ENCODE peak calls at places on chromosomes 3 and 15, in nine cellular contexts. B is GM12865, A is KG1, I is hepatocyte, P is NCI-H1417, D is neural crest cell, J is lung, N is substantia nigra, H is D341Med. W is an unnamed sample.

GRCh38 chr3:11509175-11510000 is 134.3 kb downstream of the VGLL4 start:
- DNase-seq in P (peak), N (no peak), D (peak), I (peak), J (peak), A (no peak), B (no peak), H (peak), W (peak)

GRCh38 chr15:29854413-29854812 is 32.1 kb upstream of the TJP1 start:
- DNase-seq in B (no peak), P (no peak), N (no peak), H (no peak), I (no peak), J (no peak), D (no peak), A (no peak), W (no peak)

GRCh38 chr3:125357032-125357658 is 18.0 kb downstream of the ZNF148 start:
- DNase-seq in D (no peak), I (peak), B (peak), P (peak), A (peak), N (peak), J (peak), H (peak), W (peak)

GRCh38 chr3:77081240-77081661 is 41.4 kb downstream of the ROBO2 start:
- DNase-seq in D (no peak), H (no peak), J (peak), N (no peak), B (no peak), I (peak), A (no peak), P (peak), W (peak)

GRCh38 chr3:187978433-187979011 is 175.4 kb upstream of the LPP start:
- DNase-seq in A (no peak), B (no peak), I (no peak), J (no peak), P (no peak), D (no peak), H (no peak), N (no peak), W (no peak)

GRCh38 chr3:125165189-125165947 is 47.2 kb downstream of the SLC12A8 start:
- DNase-seq in B (peak), P (no peak), N (no peak), I (peak), J (no peak), H (peak), A (no peak), D (peak), W (no peak)

GRCh38 chr3:162632672-162633071 is 1136.1 kb downstream of the OTOL1 start:
- DNase-seq in J (no peak), H (no peak), B (no peak), I (no peak), D (no peak), A (no peak), P (no peak), N (no peak), W (no peak)

GRCh38 chr15:62495670-62496328 is 330.7 kb upstream of the C2CD4B start:
- DNase-seq in A (no peak), J (no peak), P (no peak), N (no peak), D (no peak), H (no peak), B (no peak), I (peak), W (no peak)

GRCh38 chr3:19903649-19904048 is 30.4 kb downstream of the EFHB start:
- DNase-seq in N (no peak), B (no peak), P (no peak), I (no peak), J (no peak), H (no peak), A (no peak), D (no peak), W (no peak)

GRCh38 chr15:44550256-44550655 is 13.3 kb downstream of the EIF3J start:
- DNase-seq in P (no peak), D (no peak), N (no peak), J (no peak), B (no peak), H (no peak), I (no peak), A (no peak), W (no peak)

GRCh38 chr3:134840459-134840858 is 45.4 kb downstream of the EPHB1 start:
- DNase-seq in B (no peak), A (no peak), I (no peak), J (no peak), P (no peak), D (no peak), N (no peak), H (no peak), W (no peak)

GRCh38 chr15:39363761-39364586 is 216.9 kb upstream of the THBS1 start:
- DNase-seq in J (no peak), D (no peak), A (no peak), H (no peak), I (no peak), B (no peak), N (no peak), P (no peak), W (no peak)

GRCh38 chr3:183629546-183630301 is 5.7 kb upstream of the KLHL24 start:
- DNase-seq in N (no peak), H (no peak), J (peak), P (no peak), A (no peak), I (no peak), D (no peak), B (no peak), W (no peak)

GRCh38 chr15:99324082-99324620 is 72.9 kb downstream of the LRRC28 start:
- DNase-seq in H (no peak), B (peak), N (no peak), I (no peak), J (no peak), P (no peak), D (no peak), A (no peak), W (no peak)

GRCh38 chr3:65948833-65949573 is 89.7 kb downstream of the MAGI1 start:
- DNase-seq in N (no peak), I (no peak), J (no peak), H (no peak), A (no peak), D (no peak), B (no peak), P (no peak), W (no peak)

GRCh38 chr3:58082047-58082446 is 73.8 kb downstream of the FLNB start:
- DNase-seq in D (no peak), H (peak), B (no peak), I (no peak), J (no peak), N (no peak), A (peak), P (no peak), W (no peak)

GRCh38 chr3:127588675-127589577 is 1.6 kb downstream of the TPRA1 start:
- DNase-seq in N (no peak), J (no peak), P (peak), B (peak), H (no peak), D (no peak), A (no peak), I (peak), W (no peak)

W was measured in retina.